ENCODE peak calls at places on chromosomes 16 and 17, in ten cellular contexts. L, Y, T, K, C, O, U, P, I and A are unnamed samples. For H3K4me1, the result is how much of the 10 kb centered on the place peaks cover.

GRCh38 chr16:81910366-81910885 is 100.8 kb downstream of the SDR42E1 start:
- DNase-seq in U (no peak), I (no peak), P (peak), T (no peak), O (no peak), C (no peak), Y (no peak), L (no peak), K (no peak), A (no peak)

GRCh38 chr16:4882633-4883285 is 35.5 kb downstream of the UBN1 start:
- DNase-seq in T (peak), P (no peak), K (peak), O (no peak), Y (no peak), C (peak), L (peak), U (no peak), I (peak), A (no peak)

GRCh38 chr16:81996664-81997529 is 14.4 kb downstream of the SDR42E1 start:
- DNase-seq in I (peak), U (peak), O (peak), P (no peak), Y (no peak), C (peak), T (peak), L (no peak), K (no peak), A (no peak)

GRCh38 chr16:1781758-1782407 is 488 bp downstream of the SPSB3 start:
- DNase-seq in K (no peak), U (peak), O (peak), Y (no peak), C (peak), T (no peak), L (no peak), I (peak), P (peak), A (no peak)

GRCh38 chr16:647173-647902 is 1.8 kb upstream of the WDR90 start:
- DNase-seq in C (no peak), I (no peak), Y (no peak), K (no peak), P (peak), O (no peak), T (no peak), U (no peak), L (no peak), A (no peak)

GRCh38 chr17:38509008-38509771 is 80.9 kb downstream of the ARHGAP23 start:
- DNase-seq in C (peak), O (peak), P (no peak), U (peak), L (peak), T (peak), Y (peak), I (peak), K (peak), A (peak)

GRCh38 chr17:263271-263670 is 81.8 kb upstream of the DOC2B start:
- DNase-seq in K (peak), T (no peak), P (no peak), I (no peak), U (no peak), O (no peak), Y (no peak), C (no peak), L (peak), A (no peak)

GRCh38 chr17:47119746-47120520 is 69.2 kb downstream of the CDC27 start:
- DNase-seq in K (no peak), P (no peak), Y (no peak), L (no peak), U (no peak), I (peak), C (no peak), O (no peak), T (peak), A (no peak)

GRCh38 chr16:83579431-83579830 is 228.3 kb upstream of the HSBP1 start:
- DNase-seq in U (no peak), K (no peak), L (no peak), O (no peak), T (no peak), P (no peak), I (no peak), C (no peak), Y (no peak), A (no peak)

GRCh38 chr17:81833921-81834830 is 674 bp downstream of the PPP1R27 start:
- DNase-seq in Y (no peak), I (no peak), T (no peak), U (no peak), C (no peak), K (no peak), L (no peak), O (no peak), P (no peak), A (no peak)

GRCh38 chr17:8753976-8754440 is 4.3 kb downstream of the SPDYE4 start:
- DNase-seq in I (peak), K (no peak), L (no peak), P (no peak), U (peak), O (no peak), C (no peak), Y (no peak), T (peak), A (no peak)

GRCh38 chr17:39915559-39915958 is 2.9 kb downstream of the GSDMB start:
- DNase-seq in O (no peak), U (no peak), T (no peak), L (no peak), I (no peak), K (no peak), Y (no peak), C (no peak), P (no peak), A (no peak)

GRCh38 chr17:63447688-63448005 is 1.5 kb upstream of the CYB561 start:
- DNase-seq in T (no peak), Y (no peak), P (no peak), K (no peak), U (no peak), L (no peak), O (no peak), I (no peak), C (no peak), A (no peak)

GRCh38 chr17:57340160-57340981 is 84.0 kb downstream of the MSI2 start:
- DNase-seq in K (no peak), L (peak), Y (no peak), T (no peak), O (no peak), C (no peak), U (no peak), P (no peak), I (no peak), A (no peak)

GRCh38 chr17:69773081-69773480 is 301.9 kb upstream of the KCNJ16 start:
- DNase-seq in C (no peak), Y (no peak), K (no peak), L (no peak), T (peak), I (peak), P (no peak), O (no peak), U (peak), A (no peak)

GRCh38 chr17:17605083-17605746 is 13.7 kb upstream of the PEMT start:
- DNase-seq in T (no peak), K (no peak), P (no peak), L (no peak), Y (no peak), I (no peak), C (no peak), U (no peak), O (no peak), A (no peak)

GRCh38 chr17:44967026-44967906 is 837 bp downstream of the C1QL1 start:
- DNase-seq in Y (no peak), K (no peak), P (peak), T (no peak), U (no peak), I (no peak), C (no peak), L (no peak), O (peak), A (no peak)

GRCh38 chr16:76940251-76940650 is 250.7 kb upstream of the MON1B start:
- DNase-seq in L (no peak), K (no peak), U (no peak), I (no peak), Y (no peak), T (no peak), P (no peak), O (no peak), C (no peak), A (no peak)
- H3K4me3 ChIP-seq in L (no peak), K (no peak), U (no peak), I (no peak), Y (no peak), T (no peak), P (no peak), O (no peak), C (no peak), A (no peak)

DNA sequence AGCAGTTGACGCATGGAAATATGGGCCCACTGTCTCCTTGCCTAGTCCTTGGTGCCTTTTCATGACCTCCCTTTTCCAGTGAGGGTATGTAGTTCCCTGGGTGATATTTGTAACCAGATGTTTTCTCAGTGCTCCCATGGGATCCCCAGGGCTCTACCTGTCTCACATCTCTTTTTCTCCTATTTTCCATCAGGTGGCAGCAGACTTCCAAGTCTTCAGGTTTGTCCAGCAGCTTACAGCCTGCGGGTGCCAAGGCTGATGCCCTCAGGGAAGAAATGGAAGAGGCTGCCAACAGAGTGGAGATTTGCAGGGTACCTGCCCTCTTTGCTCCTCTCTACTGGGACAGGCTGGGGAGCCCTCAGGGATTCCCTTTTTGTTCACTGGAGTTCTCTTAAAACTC is 89.1 kb downstream of the ELAC2 start:
- DNase-seq in U (peak), O (peak), P (no peak), C (no peak), K (no peak), I (no peak), Y (no peak), L (no peak), T (peak), A (no peak)
- TF ChIP-seq CTCF in U (peak), O (peak), P (no peak), C (peak), K (peak), I (no peak), Y (no peak), L (no peak), T (peak), A (no peak)

DNA sequence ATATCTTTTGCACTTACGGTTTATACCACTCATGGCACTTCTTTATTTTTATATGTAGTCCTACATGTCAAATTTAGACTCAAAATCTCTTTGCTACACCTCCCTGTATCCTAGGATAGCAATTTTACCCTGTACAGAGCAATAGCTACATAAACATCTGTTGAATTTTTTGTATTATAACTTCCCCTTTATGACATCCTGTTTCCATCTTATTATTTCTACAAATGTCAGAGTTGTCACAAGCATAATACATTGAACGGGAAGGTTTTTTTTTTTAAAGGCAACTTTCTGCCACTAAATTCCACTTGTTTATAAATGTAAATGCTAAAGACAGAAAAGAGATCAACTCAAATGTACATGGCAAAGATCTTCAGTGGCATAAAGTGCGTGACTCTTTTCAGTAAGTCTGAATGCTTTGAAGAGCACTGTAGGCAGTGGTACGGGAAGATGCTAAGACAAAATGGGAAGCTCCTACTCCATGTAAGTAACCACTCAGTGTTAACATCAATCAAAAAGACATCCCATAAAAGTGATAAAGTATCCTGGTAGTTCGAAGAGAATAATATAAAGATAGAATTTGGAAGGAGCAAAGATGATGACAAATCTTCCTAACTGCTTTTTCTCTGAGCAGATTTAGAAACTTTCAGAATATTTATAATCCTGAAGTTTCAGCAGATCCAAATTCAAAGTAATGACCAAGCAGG is 26.8 kb downstream of the GNA13 start:
- DNase-seq in T (no peak), P (no peak), Y (no peak), U (no peak), I (no peak), K (no peak), C (no peak), L (no peak), O (no peak), A (no peak)
- H3K4me1 ChIP-seq in T (under half), P (under half), Y (under half), U (under half), I (under half), K (under half), C (under half), L (under half), O (under half), A (under half)

DNA sequence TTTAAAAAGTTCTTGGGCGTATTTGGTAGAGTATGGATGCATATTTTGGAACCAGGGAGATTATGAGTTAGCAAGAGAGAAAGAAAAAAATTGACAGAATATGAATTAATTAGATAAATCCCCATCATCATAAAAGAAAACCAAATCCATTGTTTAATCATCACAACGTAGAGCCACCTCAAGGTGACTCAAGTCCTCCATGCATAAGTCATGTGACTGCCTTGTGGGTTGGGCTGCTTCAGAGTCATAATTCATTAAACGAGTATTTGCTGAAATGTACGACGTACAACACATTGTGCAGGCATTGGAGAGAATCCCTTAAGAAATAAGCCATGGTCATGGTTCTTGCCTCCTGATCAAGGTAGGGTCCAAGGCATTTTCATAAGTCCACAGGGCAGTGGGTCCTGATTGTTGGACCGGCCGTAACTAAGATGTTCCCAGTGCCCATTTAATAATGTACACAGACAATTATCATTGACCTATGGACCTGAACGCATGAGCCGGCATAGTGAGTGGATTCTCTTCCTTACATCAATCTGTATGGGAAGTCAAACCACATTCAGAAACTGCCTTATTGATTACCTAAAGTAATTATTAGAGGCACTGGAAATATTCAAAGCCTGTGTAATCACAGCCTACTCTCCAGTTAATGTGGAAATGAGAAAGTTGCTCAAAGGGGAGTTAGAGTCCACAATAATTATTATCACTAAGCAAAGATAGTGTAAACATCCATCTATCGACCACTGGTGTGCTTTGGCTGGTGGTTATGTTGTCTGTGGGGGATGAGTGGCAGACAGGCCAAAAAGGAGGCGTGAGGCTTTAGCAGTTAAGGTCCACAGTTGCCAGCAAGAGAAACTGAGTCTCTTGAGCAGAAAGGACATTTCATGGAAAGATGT is 165.4 kb downstream of the PITPNC1 start:
- DNase-seq in K (no peak), O (no peak), Y (no peak), U (no peak), L (no peak), I (no peak), T (no peak), P (no peak), C (no peak), A (no peak)
- H3K4me3 ChIP-seq in K (no peak), O (no peak), Y (no peak), U (no peak), L (no peak), I (no peak), T (no peak), P (no peak), C (no peak), A (no peak)